ENCODE peak calls at places on chromosome 5, in ten cellular contexts. K is H1, Z is GM12865, W is upper lobe of right lung, N is foreskin fibroblast, Y is suprapubic skin, S is AG09309, L is uterus, M is heart right ventricle, V is AG04450. H is an unnamed sample.

GRCh38 chr5:66612226-66612625 is 16.0 kb downstream of the MAST4 start:
- DNase-seq in K (no peak), Z (no peak), W (no peak), N (no peak), Y (no peak), S (no peak), L (no peak), M (no peak), V (no peak), H (no peak)

GRCh38 chr5:96661101-96661840 is 905 bp upstream of the CAST start:
- DNase-seq in K (no peak), Z (peak; percentile 74), W (no peak), N (peak; percentile 64), Y (no peak), S (no peak), L (peak; percentile 21), M (peak; percentile 20), V (no peak), H (no peak)

GRCh38 chr5:164296603-164297080 is 791.2 kb downstream of the MAT2B start:
- DNase-seq in K (peak; percentile 57), Z (no peak), W (no peak), N (peak; percentile 6), Y (no peak), S (no peak), L (no peak), M (no peak), V (no peak), H (no peak)

GRCh38 chr5:1161108-1161831 is 40.1 kb upstream of the SLC6A19 start:
- DNase-seq in K (no peak), Z (no peak), W (no peak), N (no peak), Y (no peak), S (no peak), L (no peak), M (no peak), V (no peak), H (no peak)

GRCh38 chr5:66122379-66123034 is 21.6 kb upstream of the SREK1 start:
- DNase-seq in K (no peak), Z (no peak), W (no peak), N (peak; percentile 66), Y (no peak), S (no peak), L (no peak), M (no peak), V (no peak), H (no peak)

GRCh38 chr5:119255571-119256356 is 100.1 kb upstream of the TNFAIP8 start:
- DNase-seq in K (peak; percentile 74), Z (peak; percentile 34), W (no peak), N (no peak), Y (no peak), S (no peak), L (no peak), M (no peak), V (no peak), H (no peak)

GRCh38 chr5:132258102-132259060 is 885 bp downstream of the PDLIM4 start:
- DNase-seq in K (no peak), Z (no peak), W (peak; percentile 61), N (peak; percentile 51), Y (peak; percentile 84), S (no peak), L (peak; percentile 53), M (peak; percentile 13), V (no peak), H (no peak)

GRCh38 chr5:2748180-2748840 is 3.2 kb downstream of the IRX2 start:
- DNase-seq in K (no peak), Z (no peak), W (no peak), N (no peak), Y (no peak), S (no peak), L (no peak), M (no peak), V (no peak), H (no peak)

GRCh38 chr5:52705720-52706119 is 82.0 kb upstream of the ITGA1 start:
- DNase-seq in K (no peak), Z (no peak), W (no peak), N (peak; percentile 46), Y (no peak), S (no peak), L (no peak), M (no peak), V (no peak), H (no peak)

GRCh38 chr5:141637266-141637692 is 482 bp downstream of the RELL2 start:
- DNase-seq in K (no peak), Z (peak; percentile 50), W (peak; percentile 75), N (no peak), Y (no peak), S (no peak), L (peak; percentile 35), M (no peak), V (no peak), H (no peak)

GRCh38 chr5:145903113-145903512 is 30.3 kb upstream of the GRXCR2 start:
- DNase-seq in K (no peak), Z (no peak), W (no peak), N (no peak), Y (no peak), S (no peak), L (no peak), M (no peak), V (no peak), H (no peak)

GRCh38 chr5:32754251-32754650 is 43.1 kb downstream of the NPR3 start:
- DNase-seq in K (no peak), Z (no peak), W (no peak), N (no peak), Y (no peak), S (no peak), L (no peak), M (no peak), V (no peak), H (no peak)
- H3K4me3 ChIP-seq in K (no peak overlapping the region), Z (no peak overlapping the region), W (no peak overlapping the region), N (no peak overlapping the region), Y (no peak overlapping the region), S (no peak overlapping the region), L (no peak overlapping the region), M (no peak overlapping the region), V (no peak overlapping the region), H (no peak overlapping the region)

DNA sequence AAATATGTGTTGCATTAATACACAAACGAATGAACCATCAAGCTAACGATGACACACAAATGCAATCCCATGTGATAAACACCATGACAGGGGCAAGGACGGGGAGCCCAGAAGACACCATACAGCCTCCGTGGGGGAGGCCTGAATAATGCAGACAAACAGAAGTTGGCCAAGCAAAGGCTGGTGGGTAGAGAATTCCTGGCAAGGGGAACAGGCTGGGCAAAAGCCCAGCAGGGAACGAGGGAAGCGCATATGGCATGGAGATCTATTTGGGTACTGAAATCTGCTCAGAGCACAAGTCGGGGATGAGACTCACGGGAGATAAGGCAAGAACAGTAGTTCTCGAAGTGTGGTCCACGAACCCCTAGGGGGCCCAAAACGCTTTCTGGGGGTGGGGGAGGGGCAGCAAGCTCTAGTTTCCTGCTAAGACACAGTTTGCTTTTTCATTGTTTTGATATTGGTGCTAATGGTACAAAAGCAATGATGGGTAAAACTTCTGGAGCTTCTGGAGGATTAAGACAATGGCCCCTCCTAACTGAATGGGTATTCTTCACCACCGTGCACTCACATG is 42.9 kb upstream of the FBXW11 start:
- DNase-seq in K (no peak), Z (no peak), W (no peak), N (no peak), Y (no peak), S (no peak), L (no peak), M (no peak), V (no peak), H (no peak)
- TF ChIP-seq CTCF in K (no peak), Z (no peak), W (no peak), N (no peak), Y (no peak), S (no peak), L (no peak), M (no peak), V (no peak), H (no peak)

GRCh38 chr5:40832345-40832744 is 2.7 kb downstream of the RPL37 start:
- DNase-seq in K (no peak), Z (no peak), W (no peak), N (peak; percentile 36), Y (no peak), S (no peak), L (no peak), M (no peak), V (no peak), H (no peak)

GRCh38 chr5:40829748-40830305 is 5.2 kb downstream of the RPL37 start:
- DNase-seq in K (no peak), Z (no peak), W (no peak), N (no peak), Y (no peak), S (no peak), L (no peak), M (no peak), V (no peak), H (no peak)

GRCh38 chr5:40828690-40829661 is 6.0 kb downstream of the RPL37 start:
- DNase-seq in K (no peak), Z (no peak), W (no peak), N (peak; percentile 14), Y (no peak), S (no peak), L (no peak), M (no peak), V (no peak), H (no peak)

GRCh38 chr5:40833712-40834229 is 1.3 kb downstream of the RPL37 start:
- DNase-seq in K (no peak), Z (no peak), W (no peak), N (no peak), Y (no peak), S (no peak), L (no peak), M (no peak), V (no peak), H (no peak)

DNA sequence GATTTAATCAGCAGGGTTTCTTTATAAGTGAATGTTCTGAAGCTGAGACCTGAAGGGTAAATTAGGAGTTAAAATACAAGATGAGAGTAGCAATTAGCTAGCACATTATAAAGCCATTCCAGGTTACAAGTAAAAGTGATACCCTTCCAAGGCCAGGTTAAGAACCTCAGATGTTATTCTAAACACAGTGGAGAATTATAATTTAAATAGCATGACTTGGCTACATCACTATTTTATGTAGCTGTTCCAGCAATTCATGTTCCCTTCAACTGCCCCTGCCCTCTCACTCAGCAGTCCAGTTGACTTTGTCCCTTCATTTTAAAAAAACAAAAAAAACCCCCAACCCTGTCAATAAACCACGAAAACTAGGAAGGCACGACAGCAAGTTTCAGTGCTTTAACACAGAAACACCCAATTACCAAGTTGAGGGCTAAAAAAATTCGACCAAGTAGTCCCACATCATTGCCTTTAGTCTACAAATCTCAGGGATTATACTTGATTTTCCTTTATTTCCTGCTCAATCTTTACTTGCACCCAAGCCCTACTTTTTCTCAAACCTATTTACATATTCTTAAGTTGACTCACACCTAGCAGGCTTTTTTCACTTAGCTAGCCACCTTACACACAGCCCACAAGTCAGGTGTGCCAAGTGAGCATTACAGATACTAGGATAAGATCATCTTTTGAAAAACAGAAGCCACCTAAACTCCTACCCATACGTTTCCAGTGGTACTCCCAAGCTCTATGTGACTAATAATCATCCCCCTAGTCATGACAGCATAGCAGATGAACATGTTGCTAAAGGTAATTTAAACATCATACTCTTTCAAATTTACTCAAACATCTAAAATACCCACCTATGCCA is 3.4 kb downstream of the RPL37 start:
- DNase-seq in K (no peak), Z (peak; percentile 49), W (no peak), N (peak; percentile 9), Y (no peak), S (no peak), L (no peak), M (no peak), V (no peak), H (no peak)
- H3K4me3 ChIP-seq in K (no peak overlapping the region), Z (no peak overlapping the region), W (no peak overlapping the region), N (no peak overlapping the region), Y (no peak overlapping the region), S (no peak overlapping the region), L (no peak overlapping the region), M (no peak overlapping the region), V (no peak overlapping the region), H (peak overlapping the region; percentile 100)

GRCh38 chr5:155147222-155147621 is 133.7 kb downstream of the KIF4B start:
- DNase-seq in K (no peak), Z (no peak), W (no peak), N (peak; percentile 3), Y (no peak), S (no peak), L (no peak), M (no peak), V (no peak), H (no peak)
- TF ChIP-seq CTCF in K (no peak), Z (peak; percentile 4), W (peak; percentile 21), N (peak; percentile 30), Y (no peak), S (peak; percentile 39), L (no peak), M (peak; percentile 16), V (peak; percentile 17), H (no peak)